ENCODE peak calls at places on chromosome 2, in nine cellular contexts. Q, T, M, C, V, F, O, B and D are unnamed samples.

GRCh38 chr2:227684258-227684657 is 17.7 kb downstream of the SCYGR5 start:
- DNase-seq in Q (no peak), T (no peak), M (no peak), C (no peak), V (no peak), F (no peak), O (no peak), B (no peak), D (no peak)

GRCh38 chr2:7209776-7210555 is 292.8 kb downstream of the RNF144A start:
- DNase-seq in Q (no peak), T (no peak), M (no peak), C (no peak), V (peak), F (no peak), O (no peak), B (no peak), D (no peak)

GRCh38 chr2:206176128-206176527 is 16.4 kb downstream of the EEF1B2 start:
- DNase-seq in Q (no peak), T (no peak), M (no peak), C (no peak), V (peak), F (no peak), O (no peak), B (no peak), D (no peak)

GRCh38 chr2:45938649-45939511 is 287.4 kb downstream of the PRKCE start:
- DNase-seq in Q (no peak), T (peak), M (peak), C (no peak), V (peak), F (no peak), O (peak), B (no peak), D (no peak)

GRCh38 chr2:46849741-46850474 is 65.7 kb downstream of the MCFD2 start:
- DNase-seq in Q (no peak), T (no peak), M (peak), C (no peak), V (no peak), F (no peak), O (no peak), B (no peak), D (no peak)

GRCh38 chr2:219469186-219469724 is 29.4 kb upstream of the GMPPA start:
- DNase-seq in Q (no peak), T (no peak), M (peak), C (no peak), V (peak), F (no peak), O (no peak), B (no peak), D (no peak)

GRCh38 chr2:45724329-45724728 is 72.9 kb downstream of the PRKCE start:
- DNase-seq in Q (no peak), T (no peak), M (no peak), C (peak), V (no peak), F (no peak), O (no peak), B (no peak), D (no peak)

GRCh38 chr2:95526360-95527341 is 42.1 kb upstream of the TRIM43B start:
- DNase-seq in Q (peak), T (peak), M (peak), C (peak), V (peak), F (peak), O (peak), B (peak), D (peak)

GRCh38 chr2:36479406-36479805 is 118.6 kb downstream of the FEZ2 start:
- DNase-seq in Q (no peak), T (no peak), M (no peak), C (no peak), V (no peak), F (no peak), O (no peak), B (no peak), D (no peak)

GRCh38 chr2:8692783-8693768 is 11.2 kb downstream of the ID2 start:
- DNase-seq in Q (peak), T (no peak), M (no peak), C (no peak), V (no peak), F (peak), O (peak), B (no peak), D (peak)

GRCh38 chr2:238513346-238513745 is 86.6 kb downstream of the ASB1 start:
- DNase-seq in Q (peak), T (no peak), M (peak), C (peak), V (peak), F (peak), O (peak), B (no peak), D (no peak)

GRCh38 chr2:28406276-28407096 is 13.8 kb downstream of the FOSL2 start:
- DNase-seq in Q (no peak), T (peak), M (peak), C (no peak), V (peak), F (no peak), O (no peak), B (no peak), D (peak)

GRCh38 chr2:168174761-168175160 is 72.6 kb downstream of the STK39 start:
- DNase-seq in Q (no peak), T (no peak), M (no peak), C (peak), V (no peak), F (no peak), O (no peak), B (no peak), D (peak)

GRCh38 chr2:5673861-5674240 is 18.3 kb upstream of the SOX11 start:
- DNase-seq in Q (no peak), T (no peak), M (no peak), C (no peak), V (no peak), F (no peak), O (peak), B (no peak), D (no peak)

GRCh38 chr2:215514516-215514915 is 78.6 kb upstream of the FN1 start:
- DNase-seq in Q (no peak), T (no peak), M (no peak), C (no peak), V (no peak), F (no peak), O (no peak), B (no peak), D (no peak)

GRCh38 chr2:124762388-124762787 is 737.3 kb downstream of the CNTNAP5 start:
- DNase-seq in Q (no peak), T (no peak), M (no peak), C (no peak), V (no peak), F (no peak), O (no peak), B (no peak), D (no peak)

GRCh38 chr2:102630458-102630857 is 11.1 kb downstream of the SLC9A2 start:
- DNase-seq in Q (no peak), T (no peak), M (no peak), C (no peak), V (no peak), F (no peak), O (no peak), B (no peak), D (no peak)

GRCh38 chr2:96800061-96800761 is 15.9 kb upstream of the CNNM3 start:
- DNase-seq in Q (no peak), T (no peak), M (no peak), C (no peak), V (no peak), F (no peak), O (no peak), B (no peak), D (no peak)

GRCh38 chr2:176175729-176176074 is 12.8 kb upstream of the HOXD1 start:
- DNase-seq in Q (no peak), T (no peak), M (no peak), C (no peak), V (no peak), F (no peak), O (peak), B (no peak), D (no peak)

GRCh38 chr2:236193026-236193425 is 24.8 kb upstream of the GBX2 start:
- DNase-seq in Q (no peak), T (no peak), M (no peak), C (no peak), V (no peak), F (no peak), O (peak), B (no peak), D (no peak)

GRCh38 chr2:100706249-100706648 is 113.7 kb upstream of the NPAS2 start:
- DNase-seq in Q (no peak), T (no peak), M (no peak), C (no peak), V (no peak), F (no peak), O (no peak), B (no peak), D (no peak)

GRCh38 chr2:184534986-184535385 is 63.3 kb upstream of the ZNF804A start:
- DNase-seq in Q (no peak), T (no peak), M (no peak), C (no peak), V (no peak), F (no peak), O (peak), B (no peak), D (no peak)

GRCh38 chr2:11004206-11004605 is 92.5 kb downstream of the KCNF1 start:
- DNase-seq in Q (no peak), T (no peak), M (peak), C (no peak), V (no peak), F (no peak), O (no peak), B (no peak), D (no peak)

GRCh38 chr2:54566896-54567295 is 110.8 kb downstream of the SPTBN1 start:
- DNase-seq in Q (no peak), T (no peak), M (no peak), C (no peak), V (no peak), F (no peak), O (no peak), B (no peak), D (no peak)

GRCh38 chr2:218997730-218998129 is 4.5 kb upstream of the CRYBA2 start:
- DNase-seq in Q (no peak), T (no peak), M (no peak), C (no peak), V (no peak), F (no peak), O (no peak), B (no peak), D (no peak)

GRCh38 chr2:67581751-67582150 is 184.6 kb downstream of the ETAA1 start:
- DNase-seq in Q (no peak), T (no peak), M (no peak), C (no peak), V (no peak), F (peak), O (peak), B (no peak), D (no peak)

GRCh38 chr2:64854773-64855237 is 134.4 kb upstream of the SLC1A4 start:
- DNase-seq in Q (no peak), T (peak), M (peak), C (no peak), V (peak), F (no peak), O (no peak), B (no peak), D (no peak)

GRCh38 chr2:159637988-159638501 is 21.7 kb upstream of the BAZ2B start:
- DNase-seq in Q (no peak), T (no peak), M (peak), C (no peak), V (peak), F (no peak), O (no peak), B (no peak), D (no peak)

GRCh38 chr2:160294339-160294803 is 94.3 kb upstream of the ITGB6 start:
- DNase-seq in Q (no peak), T (no peak), M (peak), C (no peak), V (peak), F (no peak), O (no peak), B (no peak), D (no peak)

DNA sequence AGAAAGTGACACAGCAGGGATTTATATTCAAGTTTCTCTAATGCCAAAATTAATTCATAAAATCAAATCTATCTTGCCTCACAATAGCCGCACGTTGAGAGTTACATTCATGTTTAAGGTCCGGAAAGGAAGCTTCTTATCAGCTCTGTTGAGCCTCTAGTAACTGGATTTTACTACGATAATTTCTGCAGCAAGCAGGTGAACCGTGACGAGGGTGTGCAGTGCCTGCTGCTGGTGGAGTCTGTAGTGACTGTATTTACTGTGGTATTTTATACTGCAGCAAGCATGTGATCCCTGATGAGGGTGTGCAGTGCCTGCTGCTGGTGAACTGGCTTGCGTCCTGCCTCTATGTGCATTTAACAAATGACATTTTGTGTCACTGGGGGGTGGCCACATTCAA is 120.0 kb downstream of the SNTG2 start:
- DNase-seq in Q (no peak), T (no peak), M (no peak), C (no peak), V (no peak), F (no peak), O (no peak), B (no peak), D (no peak)
- TF ChIP-seq CTCF in Q (no peak), T (no peak), M (no peak), C (no peak), V (no peak), F (no peak), O (no peak), B (no peak), D (no peak)

GRCh38 chr2:164287041-164287440 is 334.2 kb downstream of the GRB14 start:
- DNase-seq in Q (no peak), T (no peak), M (no peak), C (no peak), V (no peak), F (no peak), O (no peak), B (no peak), D (no peak)

GRCh38 chr2:164281896-164282295 is 339.4 kb downstream of the GRB14 start:
- DNase-seq in Q (no peak), T (no peak), M (no peak), C (no peak), V (no peak), F (no peak), O (no peak), B (no peak), D (no peak)
- TF ChIP-seq CTCF in Q (no peak), T (no peak), M (no peak), C (no peak), V (no peak), F (no peak), O (no peak), B (no peak), D (no peak)

GRCh38 chr2:35114765-35115164 is 1240.8 kb upstream of the CRIM1 start:
- DNase-seq in Q (no peak), T (no peak), M (no peak), C (peak), V (no peak), F (peak), O (peak), B (no peak), D (no peak)
- TF ChIP-seq CTCF in Q (no peak), T (no peak), M (no peak), C (peak), V (no peak), F (no peak), O (peak), B (peak), D (no peak)

GRCh38 chr2:199407421-199407820 is 50.3 kb downstream of the SATB2 start:
- DNase-seq in Q (no peak), T (no peak), M (no peak), C (no peak), V (no peak), F (no peak), O (no peak), B (no peak), D (no peak)

GRCh38 chr2:199409705-199410104 is 48.0 kb downstream of the SATB2 start:
- DNase-seq in Q (no peak), T (no peak), M (no peak), C (no peak), V (peak), F (no peak), O (no peak), B (no peak), D (no peak)

GRCh38 chr2:199410130-199410529 is 47.6 kb downstream of the SATB2 start:
- DNase-seq in Q (no peak), T (no peak), M (no peak), C (no peak), V (peak), F (no peak), O (no peak), B (no peak), D (no peak)

GRCh38 chr2:199404841-199405240 is 52.9 kb downstream of the SATB2 start:
- DNase-seq in Q (no peak), T (no peak), M (peak), C (no peak), V (peak), F (no peak), O (no peak), B (no peak), D (no peak)

DNA sequence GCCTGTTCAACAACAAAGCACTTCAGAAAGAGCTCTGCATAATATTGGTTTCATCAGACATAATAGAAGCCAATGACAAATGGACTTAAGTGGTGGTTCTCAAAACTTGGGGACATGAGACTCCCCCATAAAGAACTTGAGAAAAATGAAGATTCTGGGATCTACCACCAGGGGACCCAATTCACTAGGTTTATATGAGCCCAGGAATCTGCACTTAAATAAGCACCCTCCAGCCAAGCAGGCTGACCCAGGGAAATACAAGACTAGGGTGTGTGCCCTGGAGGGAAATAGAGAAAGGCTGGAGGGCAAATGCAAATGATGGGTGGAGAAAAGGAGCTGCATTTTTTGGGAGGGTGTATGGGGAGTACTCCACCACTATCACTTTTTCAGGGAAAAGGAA is 52.5 kb downstream of the SATB2 start:
- DNase-seq in Q (no peak), T (no peak), M (peak), C (no peak), V (peak), F (peak), O (peak), B (no peak), D (no peak)
- TF ChIP-seq CTCF in Q (no peak), T (no peak), M (peak), C (peak), V (peak), F (peak), O (peak), B (peak), D (no peak)

GRCh38 chr2:197453123-197453913 is at the start of gene COQ10B:
- DNase-seq in Q (peak), T (peak), M (peak), C (peak), V (peak), F (peak), O (peak), B (peak), D (peak)
- TF ChIP-seq CTCF in Q (peak), T (peak), M (peak), C (peak), V (peak), F (no peak), O (peak), B (peak), D (no peak)

GRCh38 chr2:239727182-239727775 is 297.9 kb downstream of the NDUFA10 start:
- DNase-seq in Q (no peak), T (no peak), M (no peak), C (no peak), V (no peak), F (peak), O (no peak), B (no peak), D (no peak)

GRCh38 chr2:239729151-239729550 is 296.0 kb downstream of the NDUFA10 start:
- DNase-seq in Q (no peak), T (no peak), M (no peak), C (no peak), V (no peak), F (no peak), O (no peak), B (no peak), D (no peak)

GRCh38 chr2:239728751-239729150 is 296.4 kb downstream of the NDUFA10 start:
- DNase-seq in Q (no peak), T (no peak), M (no peak), C (no peak), V (no peak), F (no peak), O (no peak), B (no peak), D (no peak)

GRCh38 chr2:239726631-239727181 is 298.4 kb downstream of the NDUFA10 start:
- DNase-seq in Q (no peak), T (no peak), M (no peak), C (no peak), V (no peak), F (no peak), O (no peak), B (no peak), D (no peak)

DNA sequence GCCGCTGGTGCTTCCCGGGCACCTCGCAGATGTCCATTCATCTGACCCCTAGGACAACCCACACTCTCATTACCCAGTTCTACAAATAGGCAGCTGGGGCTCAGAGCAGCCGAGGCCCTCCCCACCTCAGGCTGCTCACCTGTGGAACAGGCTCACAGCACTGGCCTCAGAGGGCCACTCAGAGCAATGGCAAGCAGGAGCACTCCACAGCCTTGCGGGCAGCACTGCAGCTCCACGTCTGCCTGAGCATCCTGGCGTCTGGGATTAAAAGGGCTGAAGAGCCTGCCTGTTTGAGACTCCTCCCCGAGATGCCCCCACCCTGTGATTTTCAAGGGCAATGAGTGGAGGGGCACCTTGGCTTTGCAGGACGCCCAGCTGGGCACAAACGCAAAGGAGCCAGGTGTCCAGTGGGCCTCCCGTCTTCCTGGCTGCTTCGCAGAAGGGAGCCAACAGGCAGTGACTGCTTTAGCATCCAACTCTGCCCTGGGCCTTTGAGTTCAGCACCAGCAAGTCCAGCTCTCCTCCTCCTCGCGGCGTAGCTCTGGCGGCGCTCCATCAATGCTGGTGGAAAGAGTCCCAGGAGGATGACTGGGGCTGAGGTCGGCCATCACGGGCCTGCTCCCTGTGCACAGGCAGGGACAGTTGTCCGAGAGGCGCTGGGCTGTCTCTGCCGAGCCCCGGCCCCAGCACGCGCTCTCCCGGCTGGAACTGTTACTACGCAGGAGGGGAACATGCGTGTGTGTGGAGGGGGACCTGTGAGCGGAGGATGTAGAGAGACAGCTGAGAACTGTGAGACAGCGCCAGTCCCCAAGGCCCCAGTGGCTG is 297.2 kb downstream of the NDUFA10 start:
- DNase-seq in Q (no peak), T (no peak), M (no peak), C (no peak), V (no peak), F (peak), O (no peak), B (no peak), D (no peak)
- TF ChIP-seq CTCF in Q (no peak), T (no peak), M (no peak), C (no peak), V (no peak), F (no peak), O (no peak), B (no peak), D (no peak)

DNA sequence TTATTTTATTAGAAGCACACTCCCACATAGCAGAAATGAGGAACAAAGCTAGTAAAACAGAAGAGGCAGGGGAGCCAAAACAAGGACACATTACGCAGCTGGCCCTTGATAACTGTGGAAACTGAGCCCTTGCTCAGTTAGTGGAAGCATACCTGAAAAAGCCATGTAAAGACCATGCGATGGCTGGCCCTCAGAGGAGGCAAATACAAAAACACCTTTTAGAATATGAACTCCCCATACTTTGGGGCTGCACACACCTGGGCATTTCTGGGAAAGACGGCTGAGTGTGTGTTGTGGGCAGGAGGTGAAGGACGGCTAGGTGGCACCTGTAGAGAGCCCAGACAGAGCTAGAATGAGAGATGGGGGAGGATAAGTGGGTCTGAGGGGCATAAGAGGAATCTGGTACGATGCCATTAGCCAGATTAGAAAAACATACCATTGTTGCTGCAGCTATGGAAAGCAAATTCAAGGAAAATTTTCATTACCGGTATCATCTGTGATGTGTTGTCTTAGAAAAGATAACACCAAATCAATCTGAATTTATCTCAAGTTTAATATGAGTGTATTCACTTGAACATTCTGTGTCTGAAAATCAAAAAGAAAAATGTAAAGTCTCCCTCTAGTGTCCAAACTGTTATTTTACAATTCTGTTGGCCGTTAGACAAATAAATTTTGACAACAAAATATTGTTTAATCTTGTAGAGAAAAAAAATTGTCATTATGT is 45.2 kb upstream of the SULT1C3 start:
- DNase-seq in Q (no peak), T (no peak), M (peak), C (no peak), V (peak), F (no peak), O (peak), B (no peak), D (no peak)
- TF ChIP-seq CTCF in Q (peak), T (no peak), M (peak), C (peak), V (peak), F (no peak), O (peak), B (peak), D (no peak)